ENCODE peak calls at places on chromosome 15, in six cellular contexts. D, M, J, G, I and U are unnamed samples.

GRCh38 chr15:84904409-84904808 is 19.9 kb downstream of the SLC28A1 start:
- ATAC-seq in D (no peak), M (no peak), J (no peak), G (no peak), I (peak; percentile 22), U (no peak)

GRCh38 chr15:81133782-81134461 is at the start of gene CFAP161:
- ATAC-seq in D (peak; percentile 75), M (peak; percentile 92), J (peak; percentile 77), G (peak; percentile 91), I (no peak), U (peak; percentile 87)

GRCh38 chr15:85026304-85027032 is 44.8 kb downstream of the PDE8A start:
- ATAC-seq in D (no peak), M (peak; percentile 10), J (peak; percentile 22), G (peak; percentile 7), I (no peak), U (no peak)

GRCh38 chr15:41894251-41894790 is 468 bp upstream of the SPTBN5 start:
- ATAC-seq in D (peak; percentile 1), M (peak; percentile 31), J (no peak), G (peak; percentile 10), I (peak; percentile 8), U (no peak)

GRCh38 chr15:51076898-51077564 is 17.7 kb downstream of the TNFAIP8L3 start:
- ATAC-seq in D (peak; percentile 32), M (no peak), J (peak; percentile 90), G (no peak), I (no peak), U (peak; percentile 71)

GRCh38 chr15:51104512-51104911 is 9.8 kb upstream of the TNFAIP8L3 start:
- ATAC-seq in D (peak; percentile 68), M (no peak), J (no peak), G (peak; percentile 28), I (no peak), U (peak; percentile 90)

GRCh38 chr15:38048001-38048455 is 113.6 kb downstream of the TMCO5A start:
- ATAC-seq in D (no peak), M (no peak), J (peak; percentile 95), G (no peak), I (no peak), U (no peak)

GRCh38 chr15:52050416-52050815 is 31.4 kb downstream of the MAPK6 start:
- ATAC-seq in D (no peak), M (no peak), J (no peak), G (peak; percentile 58), I (no peak), U (no peak)

DNA sequence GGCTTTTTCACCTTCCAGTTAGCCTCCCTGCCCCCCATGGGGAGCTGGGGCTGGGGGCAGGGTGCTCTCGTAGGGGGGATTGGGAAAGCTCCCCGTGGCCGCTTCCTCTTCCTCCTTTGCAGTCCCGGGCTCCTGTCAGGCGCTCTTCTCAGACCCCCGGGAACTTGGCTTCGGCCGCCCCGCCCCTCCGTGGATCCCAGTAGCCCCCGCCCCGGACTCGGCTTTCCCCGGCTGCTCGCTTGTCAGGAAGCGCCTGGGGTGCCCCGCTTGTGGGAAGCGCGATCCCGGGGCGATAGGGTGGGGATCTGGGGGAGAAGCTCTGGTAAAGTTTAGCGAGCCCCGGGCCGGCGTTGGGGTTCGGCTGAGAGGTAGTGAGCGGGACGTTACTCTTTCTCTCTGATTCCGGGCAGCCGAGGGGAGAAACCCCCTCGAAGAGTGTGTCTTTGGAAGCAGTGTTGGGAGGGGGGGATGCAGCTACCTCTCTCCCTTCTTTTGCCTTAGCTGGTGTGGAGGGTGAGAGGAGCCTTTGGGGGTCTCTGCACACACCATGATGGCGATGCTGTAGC is 626 bp downstream of the PIAS1 start:
- ATAC-seq in D (peak; percentile 70), M (peak; percentile 79), J (peak; percentile 52), G (peak; percentile 71), I (peak; percentile 65), U (peak; percentile 55)
- H3K27ac ChIP-seq in D (peak overlapping the region; percentile 100), M (peak overlapping the region; percentile 94), J (peak overlapping the region; percentile 86), G (peak overlapping the region; percentile 91), I (peak overlapping the region; percentile 87), U (peak overlapping the region; percentile 93)

GRCh38 chr15:28182216-28182615 is 83.1 kb upstream of the OCA2 start:
- ATAC-seq in D (no peak), M (no peak), J (no peak), G (no peak), I (no peak), U (no peak)

GRCh38 chr15:28181386-28181785 is 82.3 kb upstream of the OCA2 start:
- ATAC-seq in D (no peak), M (no peak), J (no peak), G (no peak), I (no peak), U (no peak)

GRCh38 chr15:28178290-28178689 is 79.2 kb upstream of the OCA2 start:
- ATAC-seq in D (no peak), M (peak; percentile 85), J (no peak), G (no peak), I (no peak), U (no peak)

GRCh38 chr15:28178727-28179126 is 79.6 kb upstream of the OCA2 start:
- ATAC-seq in D (no peak), M (peak; percentile 35), J (no peak), G (no peak), I (no peak), U (no peak)

DNA sequence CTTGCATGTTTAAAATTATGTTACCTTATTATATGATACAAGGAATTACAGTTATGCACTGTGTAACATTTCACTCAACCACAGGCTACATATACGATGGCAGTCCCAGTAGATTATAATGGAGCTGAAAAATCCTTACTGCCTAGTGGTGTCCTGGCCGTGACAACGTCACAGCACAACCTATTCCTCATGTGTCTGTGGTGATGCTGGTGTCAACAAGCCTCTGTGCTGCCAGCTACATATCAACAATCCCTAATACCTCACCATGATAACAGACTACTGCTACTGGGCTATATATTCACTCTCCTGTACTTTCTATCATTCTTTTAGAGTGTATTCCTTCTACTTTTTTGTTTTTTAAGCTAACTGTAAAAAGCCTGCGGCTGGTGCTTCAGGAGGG is 80.2 kb upstream of the OCA2 start:
- ATAC-seq in D (no peak), M (no peak), J (no peak), G (no peak), I (no peak), U (no peak)
- TF ChIP-seq EP300 in D (no peak), M (no peak), J (no peak), G (no peak), I (no peak), U (no peak)

GRCh38 chr15:99476413-99477222 is 89.2 kb upstream of the MEF2A start:
- ATAC-seq in D (peak; percentile 64), M (peak; percentile 78), J (peak; percentile 71), G (peak; percentile 96), I (no peak), U (peak; percentile 93)

GRCh38 chr15:99475754-99476412 is 89.9 kb upstream of the MEF2A start:
- ATAC-seq in D (no peak), M (no peak), J (no peak), G (peak; percentile 5), I (no peak), U (no peak)

GRCh38 chr15:99474041-99474906 is 91.5 kb upstream of the MEF2A start:
- ATAC-seq in D (peak; percentile 32), M (no peak), J (no peak), G (no peak), I (no peak), U (no peak)

GRCh38 chr15:99472416-99473145 is 93.2 kb upstream of the MEF2A start:
- ATAC-seq in D (no peak), M (peak; percentile 25), J (no peak), G (no peak), I (no peak), U (no peak)

DNA sequence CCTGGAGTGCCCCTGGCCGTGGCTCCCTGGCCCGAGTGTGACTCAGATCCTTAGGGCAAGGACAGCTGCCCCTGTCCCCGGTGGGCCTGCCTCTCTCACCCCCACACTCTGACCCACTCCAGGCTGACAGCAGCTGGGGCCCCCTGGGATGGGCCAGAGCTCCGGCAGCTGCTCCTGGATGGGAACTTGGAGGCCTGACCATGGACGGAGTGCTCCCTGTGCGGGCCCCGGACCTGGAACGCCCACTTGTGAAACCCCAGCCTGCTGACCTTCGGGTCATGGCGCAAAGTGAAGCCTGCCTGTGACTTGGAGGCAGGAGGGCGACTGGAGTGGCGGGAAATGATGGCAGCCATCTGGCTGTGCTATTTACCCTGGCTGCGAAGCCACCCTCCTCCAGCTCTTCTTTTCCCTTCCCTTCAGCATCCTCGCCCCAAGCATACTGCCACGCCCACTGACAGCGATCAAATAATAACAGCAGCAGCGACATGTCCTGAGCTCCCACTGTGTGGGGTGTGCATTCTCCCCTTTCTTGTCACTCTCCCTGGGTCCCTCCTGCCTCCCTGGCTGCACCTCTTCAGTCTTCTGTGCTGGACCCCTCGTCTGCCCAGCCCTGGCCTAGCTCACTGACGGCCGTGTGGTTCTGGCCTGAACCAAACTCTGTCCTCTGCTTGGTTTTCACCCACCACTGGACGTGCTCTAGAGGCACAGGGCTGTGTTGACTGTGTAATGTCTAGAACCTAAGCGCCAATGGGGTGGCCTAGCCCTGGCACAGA is 90.6 kb upstream of the MEF2A start:
- ATAC-seq in D (peak; percentile 61), M (peak; percentile 40), J (no peak), G (no peak), I (no peak), U (peak; percentile 53)
- H3K27ac ChIP-seq in D (peak overlapping the region; percentile 65), M (no peak overlapping the region), J (no peak overlapping the region), G (no peak overlapping the region), I (no peak overlapping the region), U (no peak overlapping the region)

GRCh38 chr15:47340576-47340920 is 376.8 kb upstream of the SEMA6D start:
- ATAC-seq in D (no peak), M (no peak), J (no peak), G (no peak), I (no peak), U (no peak)
- TF ChIP-seq EP300 in D (no peak), M (no peak), J (no peak), G (no peak), I (no peak), U (no peak)

DNA sequence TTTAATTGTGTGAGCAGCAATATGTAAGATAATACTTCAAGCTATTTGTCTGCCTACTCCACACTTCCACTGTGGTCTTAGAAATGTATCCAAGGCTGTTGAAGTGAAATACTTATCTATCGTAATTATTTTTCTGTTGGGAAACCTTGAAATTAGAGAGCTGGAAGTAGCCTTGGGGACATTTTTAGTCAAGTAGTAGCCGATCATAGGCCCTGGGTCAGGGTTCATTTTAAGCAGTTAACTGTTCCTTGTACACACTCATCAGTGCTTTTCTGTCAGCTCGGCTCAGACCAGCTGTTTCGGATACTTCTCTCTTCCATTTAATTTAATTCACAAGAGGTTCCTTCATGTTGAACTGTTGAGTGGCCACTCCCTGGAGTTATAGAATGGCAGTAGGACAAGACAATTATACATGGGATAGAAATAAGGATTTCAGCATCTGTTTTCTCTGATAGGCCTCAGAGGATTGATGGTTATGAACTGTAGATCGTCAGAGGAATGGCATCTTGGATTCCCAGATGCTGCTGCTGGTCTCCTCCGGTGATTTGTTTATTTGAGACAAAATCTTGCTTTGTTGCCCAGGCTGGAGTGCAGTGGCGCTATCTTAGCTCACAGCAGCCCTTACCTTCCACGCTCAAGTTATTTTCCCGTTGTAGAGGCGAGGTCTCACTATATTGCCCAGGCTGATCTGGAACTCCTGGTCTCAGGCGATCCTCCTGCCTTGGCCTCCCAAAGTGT is 17.2 kb downstream of the USP3 start:
- ATAC-seq in D (no peak), M (no peak), J (no peak), G (no peak), I (peak; percentile 58), U (no peak)
- H3K27ac ChIP-seq in D (peak overlapping the region; percentile 0), M (no peak overlapping the region), J (no peak overlapping the region), G (no peak overlapping the region), I (peak overlapping the region; percentile 46), U (no peak overlapping the region)

GRCh38 chr15:74598126-74598842 is 17.4 kb upstream of the CLK3 start:
- ATAC-seq in D (peak; percentile 95), M (peak; percentile 95), J (peak; percentile 99), G (peak; percentile 99), I (peak; percentile 99), U (peak; percentile 99)
- TF ChIP-seq EP300 in D (no peak), M (no peak), J (no peak), G (no peak), I (no peak), U (no peak)